ENCODE peak calls at places on chromosomes 11 and 22, in four cellular contexts. One of them, this sample, is unnamed.

GRCh38 chr11:83612891-83613766 is 327.0 kb upstream of the CCDC90B start:
- DNase-seq in uterus: no peak
- DNase-seq in heart left ventricle: no peak
- DNase-seq in breast epithelium: no peak
- DNase-seq in this sample: no peak

GRCh38 chr11:61863548-61864081 is 27.7 kb downstream of the FADS3 start:
- DNase-seq in uterus: no peak
- DNase-seq in heart left ventricle: no peak
- DNase-seq in breast epithelium: no peak
- DNase-seq in this sample: no peak

GRCh38 chr11:60971520-60971919 is at the start of gene CD6:
- DNase-seq in uterus: no peak
- DNase-seq in heart left ventricle: no peak
- DNase-seq in breast epithelium: no peak
- DNase-seq in this sample: no peak

GRCh38 chr11:88521354-88522310 is 184.1 kb upstream of the CTSC start:
- DNase-seq in uterus: no peak
- DNase-seq in heart left ventricle: no peak
- DNase-seq in breast epithelium: no peak
- DNase-seq in this sample: no peak

GRCh38 chr22:29315286-29316195 is at the start of gene RASL10A:
- DNase-seq in uterus: no peak
- DNase-seq in heart left ventricle: peak
- DNase-seq in breast epithelium: no peak
- DNase-seq in this sample: no peak

GRCh38 chr11:101306721-101307120 is 177.1 kb upstream of the PGR start:
- DNase-seq in uterus: no peak
- DNase-seq in heart left ventricle: no peak
- DNase-seq in breast epithelium: no peak
- DNase-seq in this sample: no peak

GRCh38 chr11:102794382-102794781 is 3.6 kb downstream of the MMP1 start:
- DNase-seq in uterus: no peak
- DNase-seq in heart left ventricle: no peak
- DNase-seq in breast epithelium: no peak
- DNase-seq in this sample: no peak

GRCh38 chr22:29301716-29302401 is 4.6 kb upstream of the GAS2L1 start:
- DNase-seq in uterus: no peak
- DNase-seq in heart left ventricle: peak
- DNase-seq in breast epithelium: no peak
- DNase-seq in this sample: peak

GRCh38 chr11:101438126-101438525 is 145.7 kb downstream of the TRPC6 start:
- DNase-seq in uterus: no peak
- DNase-seq in heart left ventricle: no peak
- DNase-seq in breast epithelium: no peak
- DNase-seq in this sample: no peak

GRCh38 chr11:65423516-65424199 is 1.1 kb downstream of the NEAT1 start:
- DNase-seq in uterus: no peak
- DNase-seq in heart left ventricle: peak
- DNase-seq in breast epithelium: no peak
- DNase-seq in this sample: no peak

GRCh38 chr11:134142536-134142935 is 73.7 kb downstream of the JAM3 start:
- DNase-seq in uterus: no peak
- DNase-seq in heart left ventricle: no peak
- DNase-seq in breast epithelium: no peak
- DNase-seq in this sample: no peak

GRCh38 chr22:34880667-34881066 is 185.3 kb upstream of the ISX start:
- DNase-seq in uterus: no peak
- DNase-seq in heart left ventricle: no peak
- DNase-seq in breast epithelium: no peak
- DNase-seq in this sample: no peak

GRCh38 chr22:48885919-48886305 is 941.8 kb downstream of the BRD1 start:
- DNase-seq in uterus: no peak
- DNase-seq in heart left ventricle: no peak
- DNase-seq in breast epithelium: no peak
- DNase-seq in this sample: no peak

GRCh38 chr11:120702656-120703055 is 191.1 kb downstream of the GRIK4 start:
- DNase-seq in uterus: no peak
- DNase-seq in heart left ventricle: no peak
- DNase-seq in breast epithelium: no peak
- DNase-seq in this sample: no peak

GRCh38 chr11:123197711-123198110 is 2.7 kb upstream of the CLMP start:
- DNase-seq in uterus: no peak
- DNase-seq in heart left ventricle: no peak
- DNase-seq in breast epithelium: peak
- DNase-seq in this sample: peak

GRCh38 chr11:83409891-83410290 is 123.7 kb upstream of the CCDC90B start:
- DNase-seq in uterus: no peak
- DNase-seq in heart left ventricle: no peak
- DNase-seq in breast epithelium: no peak
- DNase-seq in this sample: no peak

GRCh38 chr11:70341881-70342429 is 56.4 kb upstream of the CTTN start:
- DNase-seq in uterus: no peak
- DNase-seq in heart left ventricle: no peak
- DNase-seq in breast epithelium: no peak
- DNase-seq in this sample: no peak

GRCh38 chr11:64400096-64400495 is 41.1 kb downstream of the RPS6KA4 start:
- DNase-seq in uterus: no peak
- DNase-seq in heart left ventricle: no peak
- DNase-seq in breast epithelium: no peak
- DNase-seq in this sample: no peak

GRCh38 chr11:130829801-130830562 is 86.3 kb downstream of the SNX19 start:
- DNase-seq in uterus: peak
- DNase-seq in heart left ventricle: peak
- DNase-seq in breast epithelium: peak
- DNase-seq in this sample: no peak

GRCh38 chr11:59265735-59266134 is 53.0 kb upstream of the MPEG1 start:
- DNase-seq in uterus: no peak
- DNase-seq in heart left ventricle: no peak
- DNase-seq in breast epithelium: no peak
- DNase-seq in this sample: no peak

GRCh38 chr11:59267196-59267595 is 54.5 kb upstream of the MPEG1 start:
- DNase-seq in uterus: no peak
- DNase-seq in heart left ventricle: no peak
- DNase-seq in breast epithelium: peak
- DNase-seq in this sample: no peak

GRCh38 chr11:59267738-59268475 is 55.2 kb upstream of the MPEG1 start:
- DNase-seq in uterus: no peak
- DNase-seq in heart left ventricle: no peak
- DNase-seq in breast epithelium: no peak
- DNase-seq in this sample: no peak

GRCh38 chr11:59264736-59265135 is 52.0 kb upstream of the MPEG1 start:
- DNase-seq in uterus: no peak
- DNase-seq in heart left ventricle: no peak
- DNase-seq in breast epithelium: no peak
- DNase-seq in this sample: no peak

DNA sequence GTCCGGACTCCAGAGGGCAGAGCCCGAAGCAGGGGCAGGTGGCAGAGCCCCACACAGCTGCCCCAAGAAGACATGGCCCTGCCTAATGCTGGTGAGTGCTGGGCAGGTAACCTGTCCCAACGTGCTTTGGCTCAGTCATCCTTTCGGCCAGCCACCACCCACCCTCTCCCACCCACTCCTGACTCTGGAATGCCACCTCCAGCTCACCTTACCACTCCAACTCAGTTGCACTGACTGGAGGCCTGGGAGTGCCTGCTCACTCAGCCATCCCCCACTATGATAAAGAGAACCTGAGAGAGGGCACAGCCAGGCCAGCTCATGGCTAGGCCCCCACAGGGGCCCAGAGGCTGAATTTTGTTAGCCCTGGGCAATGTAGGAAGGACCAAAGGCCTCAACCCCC is 53.8 kb upstream of the MPEG1 start:
- DNase-seq in uterus: no peak
- DNase-seq in heart left ventricle: no peak
- DNase-seq in breast epithelium: no peak
- DNase-seq in this sample: no peak
- TF ChIP-seq CTCF in uterus: no peak
- TF ChIP-seq CTCF in heart left ventricle: no peak
- TF ChIP-seq CTCF in breast epithelium: no peak
- TF ChIP-seq CTCF in this sample: no peak

DNA sequence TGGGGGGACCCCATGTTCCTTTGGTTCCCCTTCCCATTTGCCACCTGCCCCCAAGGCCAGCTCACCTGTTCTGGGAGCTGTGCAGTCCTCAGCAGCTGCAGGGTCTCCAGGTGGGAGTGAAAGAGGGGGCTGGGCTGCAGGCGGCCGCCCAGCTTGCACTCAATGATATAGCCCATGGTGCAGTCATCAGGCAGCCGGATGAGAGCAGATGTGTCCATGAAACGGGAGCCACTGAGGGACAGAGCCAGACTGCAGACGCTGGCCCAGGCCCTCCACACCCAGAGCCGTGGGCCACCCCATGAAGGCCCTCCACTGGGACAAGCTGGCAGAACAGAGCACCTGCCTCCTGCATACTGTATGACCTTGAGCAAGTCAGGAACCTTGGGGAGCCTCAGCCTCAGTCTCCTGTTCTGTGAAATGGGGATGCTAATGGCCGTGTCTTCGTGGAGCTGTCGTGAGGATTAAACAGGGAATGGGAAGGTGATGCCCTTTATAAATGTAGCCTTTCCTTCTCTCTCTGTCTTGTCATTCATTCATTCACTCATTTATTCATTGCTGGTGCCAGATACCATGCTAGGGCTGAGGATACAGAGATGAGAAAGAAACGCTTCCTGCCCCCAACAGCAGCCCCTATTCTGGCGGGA is 11.6 kb downstream of the MFNG start:
- DNase-seq in uterus: no peak
- DNase-seq in heart left ventricle: no peak
- DNase-seq in breast epithelium: no peak
- DNase-seq in this sample: no peak
- TF ChIP-seq POLR2A in uterus: no peak
- TF ChIP-seq POLR2A in heart left ventricle: no peak
- TF ChIP-seq POLR2A in breast epithelium: no peak
- TF ChIP-seq POLR2A in this sample: no peak

DNA sequence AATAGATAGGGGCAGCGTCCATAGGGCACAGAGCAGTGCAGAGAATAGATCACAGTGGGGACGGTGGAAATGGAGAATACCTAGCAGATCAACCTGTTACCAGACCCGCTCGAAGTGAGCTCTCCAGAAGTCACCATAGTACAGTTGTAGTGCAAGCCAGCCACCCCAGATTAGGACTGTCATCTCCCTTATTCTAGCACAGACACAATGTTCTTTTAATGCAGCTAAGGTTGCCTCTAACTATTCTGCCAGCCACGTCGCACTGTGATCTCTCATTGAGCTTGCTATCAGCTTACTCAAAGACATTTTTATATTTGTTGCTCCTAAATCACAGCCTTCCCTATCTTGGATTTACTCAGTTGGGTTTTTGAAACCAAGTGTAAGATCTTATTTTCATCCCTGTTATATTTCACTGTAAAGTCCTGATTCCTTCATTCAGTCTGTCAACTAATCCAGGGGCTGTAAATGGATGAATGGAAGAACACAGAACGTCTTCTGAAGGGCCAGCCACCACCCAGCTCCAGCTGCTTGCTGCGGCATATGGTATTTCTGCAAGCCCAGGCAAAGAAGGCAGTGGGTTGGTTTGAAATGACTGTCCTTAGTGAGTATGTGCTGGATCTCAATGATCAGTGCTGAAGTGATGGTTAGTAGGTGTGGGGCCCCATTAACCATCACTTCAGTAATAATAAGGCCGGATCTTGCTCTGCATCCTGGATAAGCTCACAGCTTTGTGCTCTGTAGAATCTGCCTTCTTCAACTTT is 3.4 kb downstream of the PARVA start:
- DNase-seq in uterus: no peak
- DNase-seq in heart left ventricle: no peak
- DNase-seq in breast epithelium: no peak
- DNase-seq in this sample: no peak
- TF ChIP-seq CTCF in uterus: no peak
- TF ChIP-seq CTCF in heart left ventricle: no peak
- TF ChIP-seq CTCF in breast epithelium: no peak
- TF ChIP-seq CTCF in this sample: no peak

GRCh38 chr11:73242291-73243092 is 24.4 kb downstream of the P2RY2 start:
- DNase-seq in uterus: peak
- DNase-seq in heart left ventricle: peak
- DNase-seq in breast epithelium: peak
- DNase-seq in this sample: peak
- TF ChIP-seq POLR2A in uterus: no peak
- TF ChIP-seq POLR2A in heart left ventricle: no peak
- TF ChIP-seq POLR2A in breast epithelium: no peak
- TF ChIP-seq POLR2A in this sample: no peak

DNA sequence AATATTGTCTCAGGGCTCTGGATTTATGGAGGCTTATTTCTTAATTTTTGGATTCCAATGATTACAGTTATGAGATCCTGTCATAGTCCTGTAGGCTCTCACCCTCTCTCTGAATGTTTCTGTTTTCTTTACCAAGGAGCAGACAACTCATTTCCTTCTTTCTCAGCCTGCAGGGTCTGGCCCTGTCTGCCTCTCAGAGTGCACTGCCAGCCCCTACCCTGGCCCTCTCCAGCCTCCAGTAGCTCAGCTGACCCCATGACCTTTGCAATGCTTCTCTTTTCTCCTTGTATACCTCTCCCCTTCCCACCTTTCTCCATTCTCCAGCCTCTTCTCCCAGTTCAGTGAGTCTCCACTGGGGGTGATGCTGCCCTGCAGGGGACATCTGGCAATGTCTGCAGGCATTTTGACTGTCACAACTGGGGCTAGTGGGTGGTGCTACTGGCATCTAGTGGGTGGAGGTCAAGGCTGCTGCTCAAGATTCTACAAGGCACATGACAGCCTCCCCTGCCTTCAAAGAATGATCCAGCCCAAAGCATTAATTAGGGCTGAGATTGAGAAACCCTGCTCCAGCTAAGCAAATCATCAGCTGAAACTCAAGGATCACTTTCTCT is 78.8 kb downstream of the APIP start:
- DNase-seq in uterus: no peak
- DNase-seq in heart left ventricle: no peak
- DNase-seq in breast epithelium: no peak
- DNase-seq in this sample: no peak
- TF ChIP-seq CTCF in uterus: no peak
- TF ChIP-seq CTCF in heart left ventricle: no peak
- TF ChIP-seq CTCF in breast epithelium: no peak
- TF ChIP-seq CTCF in this sample: no peak

This sample was measured in lower leg skin.